ENCODE peak calls at places on chromosomes 13 and 19, in nine cellular contexts. T is activated T-helper 1 cell treated with Interleukin-2 at 50 U/mL for 16 hours, Q is pulmonary artery endothelial cell, Z is stomach, Y is OCI-M1, J is amniotic epithelial cell, O is GM04504, M is myocyte, G is HT1080. H is an unnamed sample.

GRCh38 chr13:64099994-64100393 is 2684.3 kb upstream of the PCDH20 start:
- DNase-seq in M (no peak), O (no peak), Q (no peak), J (no peak), Z (no peak), G (no peak), Y (no peak), T (no peak), H (no peak)

GRCh38 chr13:79295906-79296564 is 110.0 kb downstream of the RBM26 start:
- DNase-seq in Z (peak; percentile 39), G (peak; percentile 57), Q (no peak), J (no peak), Y (no peak), T (no peak), O (no peak), M (no peak), H (no peak)

GRCh38 chr19:16376649-16377048 is 52.0 kb downstream of the KLF2 start:
- DNase-seq in Z (no peak), G (no peak), Y (peak; percentile 3), O (no peak), Q (no peak), J (no peak), T (no peak), M (no peak), H (no peak)

GRCh38 chr13:110645750-110646149 is 30.4 kb downstream of the NAXD start:
- DNase-seq in Q (no peak), T (no peak), J (no peak), Z (no peak), O (no peak), M (no peak), Y (no peak), G (no peak), H (no peak)

GRCh38 chr13:23322353-23323336 is 110.9 kb downstream of the SACS start:
- DNase-seq in T (no peak), O (no peak), J (peak; percentile 36), Z (no peak), G (no peak), Y (no peak), M (peak; percentile 16), Q (no peak), H (no peak)

GRCh38 chr13:72696590-72696989 is 30.8 kb downstream of the MZT1 start:
- DNase-seq in J (no peak), T (no peak), Q (no peak), G (no peak), O (no peak), M (peak; percentile 31), Z (no peak), Y (peak; percentile 46), H (no peak)

GRCh38 chr19:5850743-5851293 is 431 bp downstream of the FUT3 start:
- DNase-seq in G (peak; percentile 74), Y (peak; percentile 24), Z (peak; percentile 66), Q (no peak), T (no peak), O (peak; percentile 24), J (peak; percentile 67), M (peak; percentile 13), H (no peak)

GRCh38 chr13:23356368-23356767 is 77.1 kb downstream of the SACS start:
- DNase-seq in T (no peak), G (no peak), Z (no peak), Y (no peak), O (no peak), Q (no peak), J (no peak), M (no peak), H (no peak)

GRCh38 chr13:87042946-87043345 is 628.2 kb upstream of the SLITRK5 start:
- DNase-seq in G (no peak), Q (no peak), Z (no peak), T (no peak), J (peak; percentile 13), Y (no peak), O (no peak), M (no peak), H (no peak)

GRCh38 chr13:102347490-102347889 is 54.4 kb downstream of the FGF14 start:
- DNase-seq in J (no peak), M (no peak), Q (no peak), O (no peak), T (no peak), Z (no peak), G (no peak), Y (no peak), H (no peak)

GRCh38 chr19:8158411-8159074 is 9.2 kb upstream of the FBN3 start:
- DNase-seq in Q (peak; percentile 41), G (peak; percentile 51), Z (peak; percentile 55), T (peak; percentile 12), M (peak; percentile 74), O (peak; percentile 17), J (peak; percentile 80), Y (peak; percentile 96), H (no peak)

GRCh38 chr13:64672751-64673150 is 2557.4 kb downstream of the PCDH9 start:
- DNase-seq in Z (no peak), Y (no peak), Q (no peak), J (no peak), O (no peak), T (no peak), M (no peak), G (no peak), H (no peak)

GRCh38 chr13:113976711-113977684 is 3.1 kb upstream of the C13orf46 start:
- DNase-seq in Z (no peak), G (peak; percentile 35), M (peak; percentile 52), Y (no peak), J (peak; percentile 58), Q (no peak), T (no peak), O (peak; percentile 49), H (no peak)

GRCh38 chr13:41352935-41353801 is 42.1 kb downstream of the NAA16 start:
- DNase-seq in G (peak; percentile 72), O (peak; percentile 20), Y (peak; percentile 70), J (peak; percentile 65), Q (peak; percentile 36), T (peak; percentile 24), M (peak; percentile 71), Z (no peak), H (no peak)

GRCh38 chr19:45676851-45677263 is 8.8 kb downstream of the GIPR start:
- DNase-seq in O (no peak), Z (peak; percentile 49), M (no peak), Q (no peak), J (no peak), Y (peak; percentile 48), G (no peak), T (peak; percentile 28), H (no peak)

GRCh38 chr19:15107056-15108010 is at the start of gene SYDE1:
- DNase-seq in G (peak; percentile 63), O (peak; percentile 36), Q (no peak), T (no peak), M (peak; percentile 74), Z (no peak), Y (no peak), J (peak; percentile 45), H (peak; percentile 83)

GRCh38 chr13:27960362-27961226 is 8.5 kb downstream of the CDX2 start:
- DNase-seq in Q (no peak), J (peak; percentile 18), Z (peak; percentile 81), O (no peak), G (peak; percentile 27), Y (peak; percentile 11), T (no peak), M (peak; percentile 12), H (no peak)

GRCh38 chr13:111262715-111263114 is 57.7 kb upstream of the TEX29 start:
- DNase-seq in Z (no peak), O (no peak), J (no peak), T (no peak), G (no peak), Q (no peak), M (peak; percentile 86), Y (no peak), H (peak; percentile 40)

GRCh38 chr19:36526581-36526980 is 1.5 kb downstream of the ZNF260 start:
- DNase-seq in O (no peak), M (no peak), J (peak; percentile 31), Q (no peak), G (no peak), T (no peak), Y (no peak), Z (no peak), H (no peak)

GRCh38 chr13:82963466-82963865 is 918.8 kb downstream of the SLITRK1 start:
- DNase-seq in Q (no peak), Y (no peak), O (no peak), T (no peak), J (peak; percentile 28), Z (no peak), G (no peak), M (peak; percentile 4), H (no peak)

GRCh38 chr19:34838753-34839431 is 65.9 kb upstream of the ZNF599 start:
- DNase-seq in O (no peak), Y (no peak), J (peak; percentile 1), Z (peak; percentile 25), G (no peak), M (no peak), T (no peak), Q (no peak), H (no peak)

GRCh38 chr19:39941151-39941550 is 6.7 kb upstream of the FCGBP start:
- DNase-seq in Q (no peak), Z (peak; percentile 13), Y (no peak), T (no peak), J (no peak), M (no peak), G (no peak), O (no peak), H (no peak)

GRCh38 chr13:96848275-96848674 is 146.0 kb downstream of the OXGR1 start:
- DNase-seq in O (no peak), M (no peak), T (no peak), Y (peak; percentile 6), Q (no peak), Z (peak; percentile 60), G (no peak), J (no peak), H (no peak)

GRCh38 chr13:27599096-27599495 is 21.2 kb downstream of the LNX2 start:
- DNase-seq in Q (no peak), T (no peak), O (no peak), M (no peak), J (no peak), G (no peak), Y (no peak), Z (no peak), H (no peak)

GRCh38 chr19:51600940-51601575 is 29.1 kb downstream of the SIGLEC5 start:
- DNase-seq in G (no peak), Z (no peak), Y (no peak), T (no peak), O (no peak), M (no peak), Q (no peak), J (no peak), H (no peak)

GRCh38 chr13:45333973-45334922 is 6.7 kb downstream of the TPT1 start:
- DNase-seq in Q (no peak), Z (no peak), T (peak; percentile 23), Y (peak; percentile 54), O (no peak), M (no peak), J (peak; percentile 75), G (peak; percentile 85), H (no peak)

GRCh38 chr13:34246511-34246910 is 428.6 kb downstream of the RFC3 start:
- DNase-seq in M (peak; percentile 17), O (no peak), T (no peak), Y (no peak), G (peak; percentile 61), Q (no peak), Z (no peak), J (peak; percentile 83), H (no peak)

GRCh38 chr13:89812856-89813255 is 1534.6 kb upstream of the MIR17HG start:
- DNase-seq in Y (no peak), O (no peak), Z (no peak), G (peak; percentile 3), T (no peak), M (no peak), Q (no peak), J (no peak), H (no peak)

GRCh38 chr19:7691497-7691896 is 10.4 kb downstream of the FCER2 start:
- DNase-seq in Q (no peak), T (no peak), J (no peak), O (no peak), G (no peak), Y (no peak), Z (no peak), M (no peak), H (no peak)

GRCh38 chr19:5308471-5309437 is 31.9 kb downstream of the PTPRS start:
- DNase-seq in J (peak; percentile 73), Y (peak; percentile 98), T (no peak), M (peak; percentile 49), Q (peak; percentile 60), Z (peak; percentile 72), O (no peak), G (peak; percentile 60), H (peak; percentile 89)

GRCh38 chr13:70923863-70924752 is 815.9 kb upstream of the KLHL1 start:
- DNase-seq in T (no peak), O (no peak), G (no peak), Y (no peak), Q (no peak), M (no peak), Z (no peak), J (peak; percentile 7), H (no peak)

H was measured in coronary artery.